ENCODE peak calls at places on chromosome 13, in eight cellular contexts. One of them, this sample, is unnamed.

GRCh38 chr13:41019027-41019487 is at the start of gene ELF1:
- DNase-seq in stimulated activated CD4-positive, alpha-beta T cell treated with anti-CD3 and anti-CD28 coated beads, Interleukin-4, amount 100 ng/mL, for 1 hour: peak; percentile 34
- DNase-seq in head of caudate nucleus: no peak
- DNase-seq in osteoblast: peak; percentile 65
- DNase-seq in tibial artery: no peak
- DNase-seq in ascending aorta: peak; percentile 14
- DNase-seq in T-helper 9 cell: peak; percentile 28
- DNase-seq in activated CD4-positive, alpha-beta T cell treated with anti-CD3 and anti-CD28 coated beads, Interleukin-2, amount 10 ng/mL, durations not matched to agents 7 days and 5 days: peak; percentile 80
- DNase-seq in this sample: peak; percentile 93

GRCh38 chr13:39862891-39863290 is 207.4 kb downstream of the COG6 start:
- DNase-seq in ascending aorta: no peak
- DNase-seq in stimulated activated CD4-positive, alpha-beta T cell treated with anti-CD3 and anti-CD28 coated beads, Interleukin-4, amount 100 ng/mL, for 1 hour: no peak
- DNase-seq in osteoblast: no peak
- DNase-seq in tibial artery: no peak
- DNase-seq in head of caudate nucleus: no peak
- DNase-seq in activated CD4-positive, alpha-beta T cell treated with anti-CD3 and anti-CD28 coated beads, Interleukin-2, amount 10 ng/mL, durations not matched to agents 7 days and 5 days: no peak
- DNase-seq in T-helper 9 cell: no peak
- DNase-seq in this sample: peak; percentile 44

GRCh38 chr13:41495044-41495443 is 37.7 kb downstream of the RGCC start:
- DNase-seq in T-helper 9 cell: no peak
- DNase-seq in head of caudate nucleus: no peak
- DNase-seq in stimulated activated CD4-positive, alpha-beta T cell treated with anti-CD3 and anti-CD28 coated beads, Interleukin-4, amount 100 ng/mL, for 1 hour: no peak
- DNase-seq in ascending aorta: no peak
- DNase-seq in osteoblast: no peak
- DNase-seq in tibial artery: no peak
- DNase-seq in activated CD4-positive, alpha-beta T cell treated with anti-CD3 and anti-CD28 coated beads, Interleukin-2, amount 10 ng/mL, durations not matched to agents 7 days and 5 days: no peak
- DNase-seq in this sample: no peak

GRCh38 chr13:108996430-108996829 is 367.0 kb downstream of the MYO16 start:
- DNase-seq in stimulated activated CD4-positive, alpha-beta T cell treated with anti-CD3 and anti-CD28 coated beads, Interleukin-4, amount 100 ng/mL, for 1 hour: no peak
- DNase-seq in activated CD4-positive, alpha-beta T cell treated with anti-CD3 and anti-CD28 coated beads, Interleukin-2, amount 10 ng/mL, durations not matched to agents 7 days and 5 days: no peak
- DNase-seq in T-helper 9 cell: no peak
- DNase-seq in head of caudate nucleus: no peak
- DNase-seq in ascending aorta: no peak
- DNase-seq in tibial artery: no peak
- DNase-seq in osteoblast: no peak
- DNase-seq in this sample: no peak

GRCh38 chr13:80276371-80277289 is 64.3 kb downstream of the SPRY2 start:
- DNase-seq in ascending aorta: no peak
- DNase-seq in osteoblast: peak; percentile 90
- DNase-seq in tibial artery: no peak
- DNase-seq in activated CD4-positive, alpha-beta T cell treated with anti-CD3 and anti-CD28 coated beads, Interleukin-2, amount 10 ng/mL, durations not matched to agents 7 days and 5 days: no peak
- DNase-seq in T-helper 9 cell: no peak
- DNase-seq in stimulated activated CD4-positive, alpha-beta T cell treated with anti-CD3 and anti-CD28 coated beads, Interleukin-4, amount 100 ng/mL, for 1 hour: no peak
- DNase-seq in head of caudate nucleus: no peak
- DNase-seq in this sample: peak; percentile 71

GRCh38 chr13:44921478-44921877 is 67.8 kb downstream of the NUFIP1 start:
- DNase-seq in head of caudate nucleus: no peak
- DNase-seq in activated CD4-positive, alpha-beta T cell treated with anti-CD3 and anti-CD28 coated beads, Interleukin-2, amount 10 ng/mL, durations not matched to agents 7 days and 5 days: no peak
- DNase-seq in T-helper 9 cell: no peak
- DNase-seq in tibial artery: no peak
- DNase-seq in osteoblast: no peak
- DNase-seq in ascending aorta: no peak
- DNase-seq in stimulated activated CD4-positive, alpha-beta T cell treated with anti-CD3 and anti-CD28 coated beads, Interleukin-4, amount 100 ng/mL, for 1 hour: no peak
- DNase-seq in this sample: no peak

GRCh38 chr13:105608132-105608531 is 927.3 kb downstream of the EFNB2 start:
- DNase-seq in head of caudate nucleus: no peak
- DNase-seq in stimulated activated CD4-positive, alpha-beta T cell treated with anti-CD3 and anti-CD28 coated beads, Interleukin-4, amount 100 ng/mL, for 1 hour: no peak
- DNase-seq in osteoblast: no peak
- DNase-seq in activated CD4-positive, alpha-beta T cell treated with anti-CD3 and anti-CD28 coated beads, Interleukin-2, amount 10 ng/mL, durations not matched to agents 7 days and 5 days: no peak
- DNase-seq in T-helper 9 cell: no peak
- DNase-seq in tibial artery: no peak
- DNase-seq in ascending aorta: no peak
- DNase-seq in this sample: no peak

GRCh38 chr13:38590796-38591507 is 95.9 kb upstream of the FREM2 start:
- DNase-seq in T-helper 9 cell: no peak
- DNase-seq in stimulated activated CD4-positive, alpha-beta T cell treated with anti-CD3 and anti-CD28 coated beads, Interleukin-4, amount 100 ng/mL, for 1 hour: no peak
- DNase-seq in head of caudate nucleus: no peak
- DNase-seq in osteoblast: no peak
- DNase-seq in ascending aorta: no peak
- DNase-seq in tibial artery: no peak
- DNase-seq in activated CD4-positive, alpha-beta T cell treated with anti-CD3 and anti-CD28 coated beads, Interleukin-2, amount 10 ng/mL, durations not matched to agents 7 days and 5 days: no peak
- DNase-seq in this sample: peak; percentile 58

GRCh38 chr13:73778242-73778864 is 355.9 kb downstream of the KLF12 start:
- DNase-seq in tibial artery: no peak
- DNase-seq in activated CD4-positive, alpha-beta T cell treated with anti-CD3 and anti-CD28 coated beads, Interleukin-2, amount 10 ng/mL, durations not matched to agents 7 days and 5 days: no peak
- DNase-seq in stimulated activated CD4-positive, alpha-beta T cell treated with anti-CD3 and anti-CD28 coated beads, Interleukin-4, amount 100 ng/mL, for 1 hour: no peak
- DNase-seq in head of caudate nucleus: no peak
- DNase-seq in ascending aorta: no peak
- DNase-seq in T-helper 9 cell: no peak
- DNase-seq in osteoblast: no peak
- DNase-seq in this sample: peak; percentile 64

GRCh38 chr13:41286370-41286769 is 23.0 kb upstream of the MTRF1 start:
- DNase-seq in activated CD4-positive, alpha-beta T cell treated with anti-CD3 and anti-CD28 coated beads, Interleukin-2, amount 10 ng/mL, durations not matched to agents 7 days and 5 days: no peak
- DNase-seq in ascending aorta: no peak
- DNase-seq in tibial artery: no peak
- DNase-seq in osteoblast: no peak
- DNase-seq in stimulated activated CD4-positive, alpha-beta T cell treated with anti-CD3 and anti-CD28 coated beads, Interleukin-4, amount 100 ng/mL, for 1 hour: no peak
- DNase-seq in head of caudate nucleus: no peak
- DNase-seq in T-helper 9 cell: no peak
- DNase-seq in this sample: no peak

GRCh38 chr13:99600318-99600717 is 99.0 kb downstream of the TM9SF2 start:
- DNase-seq in osteoblast: no peak
- DNase-seq in head of caudate nucleus: no peak
- DNase-seq in T-helper 9 cell: no peak
- DNase-seq in stimulated activated CD4-positive, alpha-beta T cell treated with anti-CD3 and anti-CD28 coated beads, Interleukin-4, amount 100 ng/mL, for 1 hour: no peak
- DNase-seq in ascending aorta: no peak
- DNase-seq in activated CD4-positive, alpha-beta T cell treated with anti-CD3 and anti-CD28 coated beads, Interleukin-2, amount 10 ng/mL, durations not matched to agents 7 days and 5 days: no peak
- DNase-seq in tibial artery: no peak
- DNase-seq in this sample: no peak

GRCh38 chr13:87667686-87668085 is 3.5 kb upstream of the SLITRK5 start:
- DNase-seq in ascending aorta: no peak
- DNase-seq in tibial artery: no peak
- DNase-seq in T-helper 9 cell: no peak
- DNase-seq in head of caudate nucleus: no peak
- DNase-seq in activated CD4-positive, alpha-beta T cell treated with anti-CD3 and anti-CD28 coated beads, Interleukin-2, amount 10 ng/mL, durations not matched to agents 7 days and 5 days: no peak
- DNase-seq in osteoblast: no peak
- DNase-seq in stimulated activated CD4-positive, alpha-beta T cell treated with anti-CD3 and anti-CD28 coated beads, Interleukin-4, amount 100 ng/mL, for 1 hour: no peak
- DNase-seq in this sample: peak; percentile 50

GRCh38 chr13:111005808-111006494 is 91.1 kb upstream of the ANKRD10 start:
- DNase-seq in ascending aorta: no peak
- DNase-seq in T-helper 9 cell: no peak
- DNase-seq in head of caudate nucleus: no peak
- DNase-seq in stimulated activated CD4-positive, alpha-beta T cell treated with anti-CD3 and anti-CD28 coated beads, Interleukin-4, amount 100 ng/mL, for 1 hour: no peak
- DNase-seq in tibial artery: peak; percentile 69
- DNase-seq in activated CD4-positive, alpha-beta T cell treated with anti-CD3 and anti-CD28 coated beads, Interleukin-2, amount 10 ng/mL, durations not matched to agents 7 days and 5 days: no peak
- DNase-seq in osteoblast: no peak
- DNase-seq in this sample: no peak

GRCh38 chr13:44819245-44819644 is 170.0 kb downstream of the NUFIP1 start:
- DNase-seq in stimulated activated CD4-positive, alpha-beta T cell treated with anti-CD3 and anti-CD28 coated beads, Interleukin-4, amount 100 ng/mL, for 1 hour: no peak
- DNase-seq in ascending aorta: no peak
- DNase-seq in tibial artery: no peak
- DNase-seq in osteoblast: peak; percentile 76
- DNase-seq in T-helper 9 cell: no peak
- DNase-seq in head of caudate nucleus: no peak
- DNase-seq in activated CD4-positive, alpha-beta T cell treated with anti-CD3 and anti-CD28 coated beads, Interleukin-2, amount 10 ng/mL, durations not matched to agents 7 days and 5 days: no peak
- DNase-seq in this sample: peak; percentile 97

GRCh38 chr13:25630327-25630726 is 258.6 kb downstream of the ATP8A2 start:
- DNase-seq in T-helper 9 cell: no peak
- DNase-seq in activated CD4-positive, alpha-beta T cell treated with anti-CD3 and anti-CD28 coated beads, Interleukin-2, amount 10 ng/mL, durations not matched to agents 7 days and 5 days: no peak
- DNase-seq in head of caudate nucleus: no peak
- DNase-seq in stimulated activated CD4-positive, alpha-beta T cell treated with anti-CD3 and anti-CD28 coated beads, Interleukin-4, amount 100 ng/mL, for 1 hour: no peak
- DNase-seq in tibial artery: no peak
- DNase-seq in osteoblast: no peak
- DNase-seq in ascending aorta: no peak
- DNase-seq in this sample: no peak

GRCh38 chr13:26707122-26708006 is 53.2 kb downstream of the GPR12 start:
- DNase-seq in ascending aorta: no peak
- DNase-seq in tibial artery: no peak
- DNase-seq in T-helper 9 cell: peak; percentile 12
- DNase-seq in head of caudate nucleus: peak; percentile 58
- DNase-seq in osteoblast: peak; percentile 66
- DNase-seq in stimulated activated CD4-positive, alpha-beta T cell treated with anti-CD3 and anti-CD28 coated beads, Interleukin-4, amount 100 ng/mL, for 1 hour: no peak
- DNase-seq in activated CD4-positive, alpha-beta T cell treated with anti-CD3 and anti-CD28 coated beads, Interleukin-2, amount 10 ng/mL, durations not matched to agents 7 days and 5 days: peak; percentile 63
- DNase-seq in this sample: peak; percentile 49

GRCh38 chr13:32811297-32811800 is 204.9 kb upstream of the KL start:
- DNase-seq in activated CD4-positive, alpha-beta T cell treated with anti-CD3 and anti-CD28 coated beads, Interleukin-2, amount 10 ng/mL, durations not matched to agents 7 days and 5 days: peak; percentile 42
- DNase-seq in osteoblast: no peak
- DNase-seq in tibial artery: no peak
- DNase-seq in ascending aorta: no peak
- DNase-seq in T-helper 9 cell: no peak
- DNase-seq in head of caudate nucleus: no peak
- DNase-seq in stimulated activated CD4-positive, alpha-beta T cell treated with anti-CD3 and anti-CD28 coated beads, Interleukin-4, amount 100 ng/mL, for 1 hour: no peak
- DNase-seq in this sample: peak; percentile 17

GRCh38 chr13:93320942-93321341 is 94.3 kb downstream of the GPC6 start:
- DNase-seq in ascending aorta: no peak
- DNase-seq in osteoblast: no peak
- DNase-seq in head of caudate nucleus: no peak
- DNase-seq in T-helper 9 cell: no peak
- DNase-seq in tibial artery: no peak
- DNase-seq in activated CD4-positive, alpha-beta T cell treated with anti-CD3 and anti-CD28 coated beads, Interleukin-2, amount 10 ng/mL, durations not matched to agents 7 days and 5 days: no peak
- DNase-seq in stimulated activated CD4-positive, alpha-beta T cell treated with anti-CD3 and anti-CD28 coated beads, Interleukin-4, amount 100 ng/mL, for 1 hour: no peak
- DNase-seq in this sample: peak; percentile 14

GRCh38 chr13:40063743-40064142 is 408.3 kb downstream of the COG6 start:
- DNase-seq in osteoblast: no peak
- DNase-seq in T-helper 9 cell: no peak
- DNase-seq in head of caudate nucleus: no peak
- DNase-seq in tibial artery: no peak
- DNase-seq in activated CD4-positive, alpha-beta T cell treated with anti-CD3 and anti-CD28 coated beads, Interleukin-2, amount 10 ng/mL, durations not matched to agents 7 days and 5 days: no peak
- DNase-seq in stimulated activated CD4-positive, alpha-beta T cell treated with anti-CD3 and anti-CD28 coated beads, Interleukin-4, amount 100 ng/mL, for 1 hour: no peak
- DNase-seq in ascending aorta: no peak
- DNase-seq in this sample: no peak

GRCh38 chr13:87172166-87172825 is 498.9 kb upstream of the SLITRK5 start:
- DNase-seq in tibial artery: no peak
- DNase-seq in head of caudate nucleus: no peak
- DNase-seq in stimulated activated CD4-positive, alpha-beta T cell treated with anti-CD3 and anti-CD28 coated beads, Interleukin-4, amount 100 ng/mL, for 1 hour: no peak
- DNase-seq in T-helper 9 cell: no peak
- DNase-seq in osteoblast: no peak
- DNase-seq in ascending aorta: no peak
- DNase-seq in activated CD4-positive, alpha-beta T cell treated with anti-CD3 and anti-CD28 coated beads, Interleukin-2, amount 10 ng/mL, durations not matched to agents 7 days and 5 days: no peak
- DNase-seq in this sample: no peak

GRCh38 chr13:39538826-39539555 is 64.0 kb downstream of the LHFPL6 start:
- DNase-seq in osteoblast: peak; percentile 14
- DNase-seq in tibial artery: no peak
- DNase-seq in ascending aorta: no peak
- DNase-seq in activated CD4-positive, alpha-beta T cell treated with anti-CD3 and anti-CD28 coated beads, Interleukin-2, amount 10 ng/mL, durations not matched to agents 7 days and 5 days: no peak
- DNase-seq in head of caudate nucleus: no peak
- DNase-seq in stimulated activated CD4-positive, alpha-beta T cell treated with anti-CD3 and anti-CD28 coated beads, Interleukin-4, amount 100 ng/mL, for 1 hour: no peak
- DNase-seq in T-helper 9 cell: no peak
- DNase-seq in this sample: no peak

GRCh38 chr13:73985789-73986188 is 148.4 kb downstream of the KLF12 start:
- DNase-seq in head of caudate nucleus: no peak
- DNase-seq in activated CD4-positive, alpha-beta T cell treated with anti-CD3 and anti-CD28 coated beads, Interleukin-2, amount 10 ng/mL, durations not matched to agents 7 days and 5 days: peak; percentile 34
- DNase-seq in ascending aorta: no peak
- DNase-seq in tibial artery: no peak
- DNase-seq in osteoblast: no peak
- DNase-seq in stimulated activated CD4-positive, alpha-beta T cell treated with anti-CD3 and anti-CD28 coated beads, Interleukin-4, amount 100 ng/mL, for 1 hour: no peak
- DNase-seq in T-helper 9 cell: no peak
- DNase-seq in this sample: no peak

GRCh38 chr13:38686635-38687245 is at the start of gene FREM2:
- DNase-seq in activated CD4-positive, alpha-beta T cell treated with anti-CD3 and anti-CD28 coated beads, Interleukin-2, amount 10 ng/mL, durations not matched to agents 7 days and 5 days: no peak
- DNase-seq in osteoblast: peak; percentile 37
- DNase-seq in ascending aorta: no peak
- DNase-seq in T-helper 9 cell: no peak
- DNase-seq in head of caudate nucleus: peak; percentile 31
- DNase-seq in tibial artery: no peak
- DNase-seq in stimulated activated CD4-positive, alpha-beta T cell treated with anti-CD3 and anti-CD28 coated beads, Interleukin-4, amount 100 ng/mL, for 1 hour: no peak
- DNase-seq in this sample: peak; percentile 53

GRCh38 chr13:35190241-35190640 is 248.2 kb downstream of the NBEA start:
- DNase-seq in osteoblast: no peak
- DNase-seq in head of caudate nucleus: no peak
- DNase-seq in activated CD4-positive, alpha-beta T cell treated with anti-CD3 and anti-CD28 coated beads, Interleukin-2, amount 10 ng/mL, durations not matched to agents 7 days and 5 days: no peak
- DNase-seq in T-helper 9 cell: no peak
- DNase-seq in tibial artery: no peak
- DNase-seq in ascending aorta: no peak
- DNase-seq in stimulated activated CD4-positive, alpha-beta T cell treated with anti-CD3 and anti-CD28 coated beads, Interleukin-4, amount 100 ng/mL, for 1 hour: no peak
- DNase-seq in this sample: no peak

GRCh38 chr13:96984061-96984508 is 10.2 kb downstream of the OXGR1 start:
- DNase-seq in tibial artery: no peak
- DNase-seq in activated CD4-positive, alpha-beta T cell treated with anti-CD3 and anti-CD28 coated beads, Interleukin-2, amount 10 ng/mL, durations not matched to agents 7 days and 5 days: no peak
- DNase-seq in stimulated activated CD4-positive, alpha-beta T cell treated with anti-CD3 and anti-CD28 coated beads, Interleukin-4, amount 100 ng/mL, for 1 hour: no peak
- DNase-seq in ascending aorta: no peak
- DNase-seq in head of caudate nucleus: peak; percentile 15
- DNase-seq in osteoblast: no peak
- DNase-seq in T-helper 9 cell: no peak
- DNase-seq in this sample: peak; percentile 65

This sample was measured in bronchial epithelial cell.